ENCODE peak calls at places on chromosome 18, in five cellular contexts. One of them, this sample, is unnamed.

GRCh38 chr18:59967878-59968277 is 68.1 kb downstream of the PMAIP1 start:
- DNase-seq in activated T-cell treated with anti-CD3 and anti-CD28 coated beads for 1 hour: no peak
- DNase-seq in non-pigmented ciliary epithelial cell: no peak
- DNase-seq in cerebellum: no peak
- DNase-seq in HTR-8/SVneo: no peak
- DNase-seq in this sample: no peak

GRCh38 chr18:69400253-69400975 is at the start of gene DOK6:
- DNase-seq in activated T-cell treated with anti-CD3 and anti-CD28 coated beads for 1 hour: no peak
- DNase-seq in non-pigmented ciliary epithelial cell: peak; percentile 23
- DNase-seq in cerebellum: peak; percentile 75
- DNase-seq in HTR-8/SVneo: no peak
- DNase-seq in this sample: peak; percentile 79

GRCh38 chr18:2926528-2926927 is 79.7 kb downstream of the EMILIN2 start:
- DNase-seq in activated T-cell treated with anti-CD3 and anti-CD28 coated beads for 1 hour: no peak
- DNase-seq in non-pigmented ciliary epithelial cell: no peak
- DNase-seq in cerebellum: no peak
- DNase-seq in HTR-8/SVneo: no peak
- DNase-seq in this sample: no peak

GRCh38 chr18:62339106-62339988 is 14.2 kb downstream of the TNFRSF11A start:
- DNase-seq in activated T-cell treated with anti-CD3 and anti-CD28 coated beads for 1 hour: no peak
- DNase-seq in non-pigmented ciliary epithelial cell: peak; percentile 43
- DNase-seq in cerebellum: no peak
- DNase-seq in HTR-8/SVneo: peak; percentile 41
- DNase-seq in this sample: peak; percentile 85

GRCh38 chr18:53971331-53971730 is 253.1 kb downstream of the MBD2 start:
- DNase-seq in activated T-cell treated with anti-CD3 and anti-CD28 coated beads for 1 hour: no peak
- DNase-seq in non-pigmented ciliary epithelial cell: no peak
- DNase-seq in cerebellum: no peak
- DNase-seq in HTR-8/SVneo: no peak
- DNase-seq in this sample: peak; percentile 23

GRCh38 chr18:46239549-46239948 is 135.4 kb downstream of the HAUS1 start:
- DNase-seq in activated T-cell treated with anti-CD3 and anti-CD28 coated beads for 1 hour: no peak
- DNase-seq in non-pigmented ciliary epithelial cell: no peak
- DNase-seq in cerebellum: no peak
- DNase-seq in HTR-8/SVneo: no peak
- DNase-seq in this sample: no peak

GRCh38 chr18:79191956-79192355 is 122.8 kb downstream of the ATP9B start:
- DNase-seq in activated T-cell treated with anti-CD3 and anti-CD28 coated beads for 1 hour: no peak
- DNase-seq in non-pigmented ciliary epithelial cell: no peak
- DNase-seq in cerebellum: no peak
- DNase-seq in HTR-8/SVneo: no peak
- DNase-seq in this sample: no peak

GRCh38 chr18:22451796-22452195 is 34.1 kb upstream of the CTAGE1 start:
- DNase-seq in activated T-cell treated with anti-CD3 and anti-CD28 coated beads for 1 hour: no peak
- DNase-seq in non-pigmented ciliary epithelial cell: no peak
- DNase-seq in cerebellum: no peak
- DNase-seq in HTR-8/SVneo: no peak
- DNase-seq in this sample: peak; percentile 38

GRCh38 chr18:45687617-45688016 is 36.4 kb upstream of the SLC14A1 start:
- DNase-seq in activated T-cell treated with anti-CD3 and anti-CD28 coated beads for 1 hour: no peak
- DNase-seq in non-pigmented ciliary epithelial cell: no peak
- DNase-seq in cerebellum: no peak
- DNase-seq in HTR-8/SVneo: no peak
- DNase-seq in this sample: peak; percentile 9

GRCh38 chr18:48815581-48816324 is 135.0 kb downstream of the SMAD7 start:
- DNase-seq in activated T-cell treated with anti-CD3 and anti-CD28 coated beads for 1 hour: no peak
- DNase-seq in non-pigmented ciliary epithelial cell: no peak
- DNase-seq in cerebellum: no peak
- DNase-seq in HTR-8/SVneo: no peak
- DNase-seq in this sample: peak; percentile 53

GRCh38 chr18:78427081-78427480 is 552.5 kb upstream of the SALL3 start:
- DNase-seq in activated T-cell treated with anti-CD3 and anti-CD28 coated beads for 1 hour: no peak
- DNase-seq in non-pigmented ciliary epithelial cell: no peak
- DNase-seq in cerebellum: no peak
- DNase-seq in HTR-8/SVneo: no peak
- DNase-seq in this sample: no peak

GRCh38 chr18:77124452-77124922 is 8.1 kb downstream of the MBP start:
- DNase-seq in activated T-cell treated with anti-CD3 and anti-CD28 coated beads for 1 hour: no peak
- DNase-seq in non-pigmented ciliary epithelial cell: no peak
- DNase-seq in cerebellum: no peak
- DNase-seq in HTR-8/SVneo: no peak
- DNase-seq in this sample: peak; percentile 48

GRCh38 chr18:5317186-5317585 is 21.7 kb upstream of the ZBTB14 start:
- DNase-seq in activated T-cell treated with anti-CD3 and anti-CD28 coated beads for 1 hour: no peak
- DNase-seq in non-pigmented ciliary epithelial cell: no peak
- DNase-seq in cerebellum: no peak
- DNase-seq in HTR-8/SVneo: no peak
- DNase-seq in this sample: peak; percentile 7

GRCh38 chr18:21314721-21315120 is 72.7 kb downstream of the GREB1L start:
- DNase-seq in activated T-cell treated with anti-CD3 and anti-CD28 coated beads for 1 hour: no peak
- DNase-seq in non-pigmented ciliary epithelial cell: no peak
- DNase-seq in cerebellum: no peak
- DNase-seq in HTR-8/SVneo: no peak
- DNase-seq in this sample: peak; percentile 42

GRCh38 chr18:80177128-80177527 is 68.1 kb downstream of the ADNP2 start:
- DNase-seq in activated T-cell treated with anti-CD3 and anti-CD28 coated beads for 1 hour: no peak
- DNase-seq in non-pigmented ciliary epithelial cell: no peak
- DNase-seq in cerebellum: no peak
- DNase-seq in HTR-8/SVneo: no peak
- DNase-seq in this sample: no peak

GRCh38 chr18:23196119-23197004 is 61.1 kb downstream of the CABLES1 start:
- DNase-seq in activated T-cell treated with anti-CD3 and anti-CD28 coated beads for 1 hour: no peak
- DNase-seq in non-pigmented ciliary epithelial cell: no peak
- DNase-seq in cerebellum: peak; percentile 26
- DNase-seq in HTR-8/SVneo: no peak
- DNase-seq in this sample: no peak

GRCh38 chr18:2963048-2963447 is 49.9 kb downstream of the LPIN2 start:
- DNase-seq in activated T-cell treated with anti-CD3 and anti-CD28 coated beads for 1 hour: no peak
- DNase-seq in non-pigmented ciliary epithelial cell: no peak
- DNase-seq in cerebellum: no peak
- DNase-seq in HTR-8/SVneo: no peak
- DNase-seq in this sample: no peak

GRCh38 chr18:78558101-78558810 is 421.4 kb upstream of the SALL3 start:
- DNase-seq in activated T-cell treated with anti-CD3 and anti-CD28 coated beads for 1 hour: no peak
- DNase-seq in non-pigmented ciliary epithelial cell: no peak
- DNase-seq in cerebellum: no peak
- DNase-seq in HTR-8/SVneo: no peak
- DNase-seq in this sample: no peak

This sample was measured in GM23248.